ENCODE peak calls at places on chromosomes 3 and 15, in seven cellular contexts. One of them, this sample, is unnamed.

GRCh38 chr3:194281306-194281705 is 69.8 kb downstream of the CPN2 start:
- DNase-seq in EL: no peak
- DNase-seq in activated CD4-positive, alpha-beta T cell treated with anti-CD3 and anti-CD28 coated beads for 36 hours: no peak
- DNase-seq in Ammon's horn: no peak
- DNase-seq in trophoblast cell: no peak
- DNase-seq in fibroblast of lung: no peak
- DNase-seq in stimulated activated CD8-positive, alpha-beta memory T cell treated with anti-CD3 and anti-CD28 coated beads, Interleukin-7, amount 100 ng/mL, for 4 hours: no peak
- DNase-seq in this sample: no peak

GRCh38 chr3:94704467-94704866 is 641.6 kb downstream of the NSUN3 start:
- DNase-seq in trophoblast cell: no peak
- DNase-seq in stimulated activated CD8-positive, alpha-beta memory T cell treated with anti-CD3 and anti-CD28 coated beads, Interleukin-7, amount 100 ng/mL, for 4 hours: no peak
- DNase-seq in Ammon's horn: no peak
- DNase-seq in fibroblast of lung: no peak
- DNase-seq in EL: no peak
- DNase-seq in activated CD4-positive, alpha-beta T cell treated with anti-CD3 and anti-CD28 coated beads for 36 hours: no peak
- DNase-seq in this sample: no peak

GRCh38 chr15:101024111-101024695 is 105.0 kb downstream of the LRRK1 start:
- DNase-seq in EL: no peak
- DNase-seq in fibroblast of lung: peak
- DNase-seq in trophoblast cell: no peak
- DNase-seq in Ammon's horn: no peak
- DNase-seq in stimulated activated CD8-positive, alpha-beta memory T cell treated with anti-CD3 and anti-CD28 coated beads, Interleukin-7, amount 100 ng/mL, for 4 hours: no peak
- DNase-seq in activated CD4-positive, alpha-beta T cell treated with anti-CD3 and anti-CD28 coated beads for 36 hours: no peak
- DNase-seq in this sample: peak

GRCh38 chr3:106119691-106120090 is 250.9 kb upstream of the CBLB start:
- DNase-seq in stimulated activated CD8-positive, alpha-beta memory T cell treated with anti-CD3 and anti-CD28 coated beads, Interleukin-7, amount 100 ng/mL, for 4 hours: no peak
- DNase-seq in trophoblast cell: peak
- DNase-seq in fibroblast of lung: peak
- DNase-seq in activated CD4-positive, alpha-beta T cell treated with anti-CD3 and anti-CD28 coated beads for 36 hours: peak
- DNase-seq in Ammon's horn: no peak
- DNase-seq in EL: peak
- DNase-seq in this sample: peak

GRCh38 chr15:31034152-31034551 is 42.7 kb upstream of the MTMR10 start:
- DNase-seq in stimulated activated CD8-positive, alpha-beta memory T cell treated with anti-CD3 and anti-CD28 coated beads, Interleukin-7, amount 100 ng/mL, for 4 hours: no peak
- DNase-seq in EL: no peak
- DNase-seq in trophoblast cell: peak
- DNase-seq in fibroblast of lung: no peak
- DNase-seq in Ammon's horn: no peak
- DNase-seq in activated CD4-positive, alpha-beta T cell treated with anti-CD3 and anti-CD28 coated beads for 36 hours: no peak
- DNase-seq in this sample: no peak

GRCh38 chr3:187263270-187263669 is 28.3 kb downstream of the MASP1 start:
- DNase-seq in stimulated activated CD8-positive, alpha-beta memory T cell treated with anti-CD3 and anti-CD28 coated beads, Interleukin-7, amount 100 ng/mL, for 4 hours: no peak
- DNase-seq in EL: peak
- DNase-seq in trophoblast cell: no peak
- DNase-seq in activated CD4-positive, alpha-beta T cell treated with anti-CD3 and anti-CD28 coated beads for 36 hours: no peak
- DNase-seq in fibroblast of lung: peak
- DNase-seq in Ammon's horn: no peak
- DNase-seq in this sample: peak

GRCh38 chr3:24838533-24838932 is 343.9 kb upstream of the THRB start:
- DNase-seq in Ammon's horn: no peak
- DNase-seq in activated CD4-positive, alpha-beta T cell treated with anti-CD3 and anti-CD28 coated beads for 36 hours: no peak
- DNase-seq in EL: no peak
- DNase-seq in stimulated activated CD8-positive, alpha-beta memory T cell treated with anti-CD3 and anti-CD28 coated beads, Interleukin-7, amount 100 ng/mL, for 4 hours: no peak
- DNase-seq in trophoblast cell: no peak
- DNase-seq in fibroblast of lung: no peak
- DNase-seq in this sample: no peak

GRCh38 chr3:61371123-61371522 is 119.9 kb upstream of the FHIT start:
- DNase-seq in trophoblast cell: peak
- DNase-seq in stimulated activated CD8-positive, alpha-beta memory T cell treated with anti-CD3 and anti-CD28 coated beads, Interleukin-7, amount 100 ng/mL, for 4 hours: no peak
- DNase-seq in fibroblast of lung: peak
- DNase-seq in Ammon's horn: no peak
- DNase-seq in activated CD4-positive, alpha-beta T cell treated with anti-CD3 and anti-CD28 coated beads for 36 hours: peak
- DNase-seq in EL: peak
- DNase-seq in this sample: peak

GRCh38 chr3:123809597-123809996 is 74.5 kb downstream of the MYLK start:
- DNase-seq in Ammon's horn: no peak
- DNase-seq in EL: peak
- DNase-seq in fibroblast of lung: peak
- DNase-seq in trophoblast cell: no peak
- DNase-seq in activated CD4-positive, alpha-beta T cell treated with anti-CD3 and anti-CD28 coated beads for 36 hours: no peak
- DNase-seq in stimulated activated CD8-positive, alpha-beta memory T cell treated with anti-CD3 and anti-CD28 coated beads, Interleukin-7, amount 100 ng/mL, for 4 hours: no peak
- DNase-seq in this sample: peak

GRCh38 chr3:39101022-39101689 is 6.3 kb downstream of the GORASP1 start:
- DNase-seq in stimulated activated CD8-positive, alpha-beta memory T cell treated with anti-CD3 and anti-CD28 coated beads, Interleukin-7, amount 100 ng/mL, for 4 hours: peak
- DNase-seq in trophoblast cell: peak
- DNase-seq in activated CD4-positive, alpha-beta T cell treated with anti-CD3 and anti-CD28 coated beads for 36 hours: peak
- DNase-seq in Ammon's horn: no peak
- DNase-seq in EL: peak
- DNase-seq in fibroblast of lung: peak
- DNase-seq in this sample: peak

GRCh38 chr3:188390775-188391443 is 237.0 kb downstream of the LPP start:
- DNase-seq in stimulated activated CD8-positive, alpha-beta memory T cell treated with anti-CD3 and anti-CD28 coated beads, Interleukin-7, amount 100 ng/mL, for 4 hours: no peak
- DNase-seq in fibroblast of lung: no peak
- DNase-seq in EL: no peak
- DNase-seq in Ammon's horn: no peak
- DNase-seq in trophoblast cell: no peak
- DNase-seq in activated CD4-positive, alpha-beta T cell treated with anti-CD3 and anti-CD28 coated beads for 36 hours: no peak
- DNase-seq in this sample: peak

GRCh38 chr3:197597335-197597734 is 41.6 kb upstream of the BDH1 start:
- DNase-seq in EL: no peak
- DNase-seq in Ammon's horn: no peak
- DNase-seq in stimulated activated CD8-positive, alpha-beta memory T cell treated with anti-CD3 and anti-CD28 coated beads, Interleukin-7, amount 100 ng/mL, for 4 hours: no peak
- DNase-seq in trophoblast cell: no peak
- DNase-seq in activated CD4-positive, alpha-beta T cell treated with anti-CD3 and anti-CD28 coated beads for 36 hours: no peak
- DNase-seq in fibroblast of lung: no peak
- DNase-seq in this sample: no peak

GRCh38 chr3:56702487-56703315 is 19.6 kb upstream of the TASOR start:
- DNase-seq in EL: peak
- DNase-seq in activated CD4-positive, alpha-beta T cell treated with anti-CD3 and anti-CD28 coated beads for 36 hours: peak
- DNase-seq in stimulated activated CD8-positive, alpha-beta memory T cell treated with anti-CD3 and anti-CD28 coated beads, Interleukin-7, amount 100 ng/mL, for 4 hours: peak
- DNase-seq in fibroblast of lung: peak
- DNase-seq in trophoblast cell: peak
- DNase-seq in Ammon's horn: peak
- DNase-seq in this sample: peak

GRCh38 chr3:174651951-174652350 is 207.2 kb upstream of the NAALADL2 start:
- DNase-seq in stimulated activated CD8-positive, alpha-beta memory T cell treated with anti-CD3 and anti-CD28 coated beads, Interleukin-7, amount 100 ng/mL, for 4 hours: no peak
- DNase-seq in EL: no peak
- DNase-seq in activated CD4-positive, alpha-beta T cell treated with anti-CD3 and anti-CD28 coated beads for 36 hours: no peak
- DNase-seq in trophoblast cell: no peak
- DNase-seq in fibroblast of lung: no peak
- DNase-seq in Ammon's horn: peak
- DNase-seq in this sample: no peak

GRCh38 chr15:78457101-78457500 is 19.1 kb downstream of the IREB2 start:
- DNase-seq in stimulated activated CD8-positive, alpha-beta memory T cell treated with anti-CD3 and anti-CD28 coated beads, Interleukin-7, amount 100 ng/mL, for 4 hours: no peak
- DNase-seq in fibroblast of lung: peak
- DNase-seq in Ammon's horn: peak
- DNase-seq in EL: peak
- DNase-seq in activated CD4-positive, alpha-beta T cell treated with anti-CD3 and anti-CD28 coated beads for 36 hours: no peak
- DNase-seq in trophoblast cell: no peak
- DNase-seq in this sample: peak

GRCh38 chr15:42728562-42728961 is 8.4 kb downstream of the CDAN1 start:
- DNase-seq in Ammon's horn: peak
- DNase-seq in activated CD4-positive, alpha-beta T cell treated with anti-CD3 and anti-CD28 coated beads for 36 hours: no peak
- DNase-seq in trophoblast cell: no peak
- DNase-seq in fibroblast of lung: no peak
- DNase-seq in EL: no peak
- DNase-seq in stimulated activated CD8-positive, alpha-beta memory T cell treated with anti-CD3 and anti-CD28 coated beads, Interleukin-7, amount 100 ng/mL, for 4 hours: no peak
- DNase-seq in this sample: no peak

GRCh38 chr3:108319428-108320053 is 23.2 kb downstream of the HHLA2 start:
- DNase-seq in fibroblast of lung: no peak
- DNase-seq in stimulated activated CD8-positive, alpha-beta memory T cell treated with anti-CD3 and anti-CD28 coated beads, Interleukin-7, amount 100 ng/mL, for 4 hours: no peak
- DNase-seq in Ammon's horn: no peak
- DNase-seq in activated CD4-positive, alpha-beta T cell treated with anti-CD3 and anti-CD28 coated beads for 36 hours: no peak
- DNase-seq in trophoblast cell: peak
- DNase-seq in EL: peak
- DNase-seq in this sample: no peak

GRCh38 chr3:71636482-71636881 is 53.0 kb upstream of the FOXP1 start:
- DNase-seq in stimulated activated CD8-positive, alpha-beta memory T cell treated with anti-CD3 and anti-CD28 coated beads, Interleukin-7, amount 100 ng/mL, for 4 hours: no peak
- DNase-seq in EL: no peak
- DNase-seq in fibroblast of lung: no peak
- DNase-seq in activated CD4-positive, alpha-beta T cell treated with anti-CD3 and anti-CD28 coated beads for 36 hours: no peak
- DNase-seq in Ammon's horn: no peak
- DNase-seq in trophoblast cell: no peak
- DNase-seq in this sample: no peak

GRCh38 chr3:172726370-172726769 is 15.5 kb upstream of the NCEH1 start:
- DNase-seq in stimulated activated CD8-positive, alpha-beta memory T cell treated with anti-CD3 and anti-CD28 coated beads, Interleukin-7, amount 100 ng/mL, for 4 hours: no peak
- DNase-seq in trophoblast cell: no peak
- DNase-seq in activated CD4-positive, alpha-beta T cell treated with anti-CD3 and anti-CD28 coated beads for 36 hours: no peak
- DNase-seq in fibroblast of lung: no peak
- DNase-seq in EL: no peak
- DNase-seq in Ammon's horn: no peak
- DNase-seq in this sample: peak

GRCh38 chr3:55468251-55468650 is 18.9 kb downstream of the WNT5A start:
- DNase-seq in fibroblast of lung: peak
- DNase-seq in trophoblast cell: peak
- DNase-seq in activated CD4-positive, alpha-beta T cell treated with anti-CD3 and anti-CD28 coated beads for 36 hours: no peak
- DNase-seq in stimulated activated CD8-positive, alpha-beta memory T cell treated with anti-CD3 and anti-CD28 coated beads, Interleukin-7, amount 100 ng/mL, for 4 hours: no peak
- DNase-seq in EL: peak
- DNase-seq in Ammon's horn: no peak
- DNase-seq in this sample: no peak

GRCh38 chr15:45604321-45604720 is 17.1 kb downstream of the BLOC1S6 start:
- DNase-seq in Ammon's horn: no peak
- DNase-seq in stimulated activated CD8-positive, alpha-beta memory T cell treated with anti-CD3 and anti-CD28 coated beads, Interleukin-7, amount 100 ng/mL, for 4 hours: no peak
- DNase-seq in trophoblast cell: no peak
- DNase-seq in fibroblast of lung: no peak
- DNase-seq in activated CD4-positive, alpha-beta T cell treated with anti-CD3 and anti-CD28 coated beads for 36 hours: no peak
- DNase-seq in EL: no peak
- DNase-seq in this sample: no peak

GRCh38 chr3:124097362-124098120 is 105.6 kb upstream of the ROPN1 start:
- DNase-seq in fibroblast of lung: peak
- DNase-seq in EL: peak
- DNase-seq in Ammon's horn: no peak
- DNase-seq in stimulated activated CD8-positive, alpha-beta memory T cell treated with anti-CD3 and anti-CD28 coated beads, Interleukin-7, amount 100 ng/mL, for 4 hours: no peak
- DNase-seq in trophoblast cell: no peak
- DNase-seq in activated CD4-positive, alpha-beta T cell treated with anti-CD3 and anti-CD28 coated beads for 36 hours: no peak
- DNase-seq in this sample: peak

GRCh38 chr3:169739067-169739466 is 25.8 kb downstream of the TERC start:
- DNase-seq in stimulated activated CD8-positive, alpha-beta memory T cell treated with anti-CD3 and anti-CD28 coated beads, Interleukin-7, amount 100 ng/mL, for 4 hours: no peak
- DNase-seq in activated CD4-positive, alpha-beta T cell treated with anti-CD3 and anti-CD28 coated beads for 36 hours: no peak
- DNase-seq in trophoblast cell: no peak
- DNase-seq in Ammon's horn: no peak
- DNase-seq in EL: no peak
- DNase-seq in fibroblast of lung: no peak
- DNase-seq in this sample: no peak

GRCh38 chr3:42190701-42191442 is 75.1 kb downstream of the CCK start:
- DNase-seq in Ammon's horn: peak
- DNase-seq in trophoblast cell: peak
- DNase-seq in fibroblast of lung: peak
- DNase-seq in EL: peak
- DNase-seq in activated CD4-positive, alpha-beta T cell treated with anti-CD3 and anti-CD28 coated beads for 36 hours: peak
- DNase-seq in stimulated activated CD8-positive, alpha-beta memory T cell treated with anti-CD3 and anti-CD28 coated beads, Interleukin-7, amount 100 ng/mL, for 4 hours: peak
- DNase-seq in this sample: peak

GRCh38 chr15:66483131-66483566 is 14.4 kb downstream of the SNAPC5 start:
- DNase-seq in trophoblast cell: no peak
- DNase-seq in fibroblast of lung: peak
- DNase-seq in activated CD4-positive, alpha-beta T cell treated with anti-CD3 and anti-CD28 coated beads for 36 hours: no peak
- DNase-seq in stimulated activated CD8-positive, alpha-beta memory T cell treated with anti-CD3 and anti-CD28 coated beads, Interleukin-7, amount 100 ng/mL, for 4 hours: no peak
- DNase-seq in EL: peak
- DNase-seq in Ammon's horn: no peak
- DNase-seq in this sample: no peak

GRCh38 chr3:147653309-147653923 is 244.3 kb downstream of the ZIC1 start:
- DNase-seq in EL: peak
- DNase-seq in activated CD4-positive, alpha-beta T cell treated with anti-CD3 and anti-CD28 coated beads for 36 hours: no peak
- DNase-seq in Ammon's horn: no peak
- DNase-seq in stimulated activated CD8-positive, alpha-beta memory T cell treated with anti-CD3 and anti-CD28 coated beads, Interleukin-7, amount 100 ng/mL, for 4 hours: no peak
- DNase-seq in trophoblast cell: peak
- DNase-seq in fibroblast of lung: no peak
- DNase-seq in this sample: no peak

This sample was measured in fibroblast of pulmonary artery.